ENCODE peak calls at places on chromosomes 13 and 19, in four cellular contexts. L is GM12878, J is HepG2, F is K562. I is an unnamed sample.

GRCh38 chr13:28273919-28274318 is 135.6 kb downstream of the PAN3 start:
- DNase-seq in F (no peak), J (no peak), L (no peak), I (no peak)

GRCh38 chr19:47658431-47659383 is 49.8 kb downstream of the BICRA start:
- DNase-seq in L (no peak), F (no peak), J (no peak), I (no peak)

GRCh38 chr13:30355405-30355741 is 48.0 kb upstream of the KATNAL1 start:
- DNase-seq in J (peak; percentile 49), F (peak; percentile 53), L (no peak), I (no peak)

GRCh38 chr13:32045963-32046785 is 14.6 kb downstream of the FRY start:
- DNase-seq in J (peak; percentile 92), L (no peak), F (no peak), I (no peak)

GRCh38 chr19:15249912-15250634 is 17.8 kb upstream of the EPHX3 start:
- DNase-seq in L (no peak), F (no peak), J (no peak), I (no peak)

GRCh38 chr13:31803327-31803726 is 64.0 kb downstream of the RXFP2 start:
- DNase-seq in J (no peak), F (no peak), L (no peak), I (no peak)

GRCh38 chr13:114303700-114304327 is 10.5 kb upstream of the CHAMP1 start:
- DNase-seq in J (no peak), L (no peak), F (no peak), I (no peak)

GRCh38 chr13:109933476-109933875 is 147.1 kb upstream of the IRS2 start:
- DNase-seq in J (no peak), F (no peak), L (no peak), I (no peak)

GRCh38 chr19:1312732-1313694 is 27.3 kb downstream of the EFNA2 start:
- DNase-seq in L (no peak), J (no peak), F (no peak), I (peak; percentile 70)

GRCh38 chr13:62357887-62358645 is 942.4 kb upstream of the PCDH20 start:
- DNase-seq in L (peak; percentile 12), J (peak; percentile 60), F (no peak), I (peak; percentile 6)

GRCh38 chr19:34128558-34129250 is 43.6 kb upstream of the LSM14A start:
- DNase-seq in F (no peak), L (no peak), J (no peak), I (no peak)

GRCh38 chr19:41479757-41480191 is 36.8 kb downstream of the ERICH4 start:
- DNase-seq in L (no peak), J (no peak), F (peak; percentile 39), I (no peak)

GRCh38 chr13:109422163-109422562 is 364.2 kb downstream of the IRS2 start:
- DNase-seq in J (no peak), L (no peak), F (no peak), I (no peak)

GRCh38 chr13:73268306-73268705 is 209.5 kb downstream of the KLF5 start:
- DNase-seq in L (no peak), J (no peak), F (no peak), I (no peak)

GRCh38 chr13:99984134-99984462 is 2.5 kb downstream of the ZIC2 start:
- DNase-seq in L (no peak), J (no peak), F (no peak), I (no peak)

GRCh38 chr19:54364775-54365257 is at the start of gene LAIR1:
- DNase-seq in F (no peak), L (no peak), J (no peak), I (no peak)

GRCh38 chr13:99681695-99682094 is 180.4 kb downstream of the TM9SF2 start:
- DNase-seq in L (no peak), J (no peak), F (no peak), I (no peak)

GRCh38 chr19:14450168-14450874 is 17.2 kb downstream of the PKN1 start:
- DNase-seq in F (peak; percentile 100), J (peak; percentile 33), L (no peak), I (peak; percentile 84)

GRCh38 chr19:14632286-14632685 is 42.4 kb downstream of the ADGRE3 start:
- DNase-seq in J (peak; percentile 32), L (peak; percentile 40), F (peak; percentile 91), I (peak; percentile 45)

GRCh38 chr19:18995804-18996241 is 37.5 kb downstream of the SUGP2 start:
- DNase-seq in J (peak; percentile 57), L (no peak), F (peak; percentile 67), I (peak; percentile 65)

GRCh38 chr13:112150352-112150751 is 83.4 kb downstream of the SOX1 start:
- DNase-seq in F (no peak), J (no peak), L (no peak), I (no peak)

GRCh38 chr19:34734601-34735103 is 609 bp downstream of the ZNF181 start:
- DNase-seq in F (no peak), J (no peak), L (no peak), I (no peak)

GRCh38 chr13:60229708-60230272 is 66.1 kb upstream of the DIAPH3 start:
- DNase-seq in L (no peak), F (no peak), J (no peak), I (no peak)

GRCh38 chr13:33218020-33218419 is 67.5 kb downstream of the STARD13 start:
- DNase-seq in F (no peak), J (peak; percentile 82), L (no peak), I (peak; percentile 5)

GRCh38 chr19:12603714-12604113 is 6.9 kb downstream of the ZNF490 start:
- DNase-seq in L (peak; percentile 69), F (no peak), J (no peak), I (no peak)

DNA sequence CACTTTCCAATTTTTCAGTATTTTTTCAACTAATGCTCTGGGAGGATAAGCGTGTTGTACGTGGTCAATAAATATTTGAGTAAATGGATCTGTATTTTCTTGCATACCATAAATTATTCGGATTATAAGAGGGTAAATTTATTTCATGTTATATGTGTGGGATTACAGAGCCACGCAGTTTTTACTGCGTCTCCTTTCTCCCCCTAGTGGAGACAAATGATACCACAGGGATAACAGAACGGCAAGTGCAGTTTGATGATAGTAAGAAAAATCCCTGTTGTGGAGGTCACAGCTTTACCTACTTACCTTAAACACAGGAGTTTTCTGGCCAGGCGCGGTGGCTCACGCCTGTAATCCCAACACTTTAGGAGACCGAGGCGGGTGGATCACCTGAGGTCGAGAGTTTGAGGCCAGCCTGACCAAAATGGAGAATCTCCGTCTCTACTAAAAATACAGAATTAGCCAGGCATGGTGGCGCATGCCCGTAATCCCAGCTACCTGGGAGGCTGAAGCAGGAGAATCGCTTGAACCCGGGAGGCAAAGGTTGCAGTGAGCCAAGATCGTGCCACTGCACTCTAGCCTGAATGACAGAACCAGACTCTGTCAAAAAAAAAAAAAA is 16.8 kb downstream of the MBD3L2B start:
- DNase-seq in F (peak; percentile 18), L (no peak), J (peak; percentile 49), I (peak; percentile 56)
- TF ChIP-seq JUNB in F (no peak), L (no peak), J (no peak), I (no peak)

GRCh38 chr19:11346104-11346940 is at the start of the genes CCDC159 and TMEM205:
- DNase-seq in J (peak; percentile 97), L (peak; percentile 97), F (peak; percentile 92), I (peak; percentile 89)
- TF ChIP-seq REST in J (no peak), L (peak; percentile 44), F (no peak), I (no peak)

DNA sequence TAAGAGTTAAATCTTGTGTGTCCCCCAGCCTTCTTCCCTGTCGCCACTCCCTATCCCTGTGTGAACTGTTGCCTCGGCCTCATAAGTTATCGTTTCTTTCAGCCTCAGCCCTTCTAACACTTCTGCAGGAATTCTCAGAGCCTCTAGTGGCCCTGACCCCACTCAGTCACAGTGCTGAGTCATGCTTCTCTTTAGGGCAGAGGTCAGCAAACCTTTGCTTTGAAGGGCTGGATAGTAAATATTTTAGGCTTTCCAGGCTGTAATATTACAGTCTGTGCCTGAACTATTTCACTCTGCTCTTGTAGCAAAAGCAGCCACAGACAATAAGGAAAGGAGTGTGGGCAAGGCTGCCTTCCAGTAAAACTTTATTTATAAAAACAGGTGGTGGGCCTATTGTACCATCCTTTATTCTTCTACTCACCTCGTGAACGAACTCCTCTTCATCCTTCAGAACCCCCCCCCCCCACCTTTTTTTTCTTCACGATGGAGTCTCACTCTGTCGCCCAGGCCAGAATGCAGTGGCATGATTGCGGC is 22.1 kb downstream of the MYO9B start:
- DNase-seq in L (no peak), J (peak; percentile 86), F (peak; percentile 63), I (peak; percentile 55)
- TF ChIP-seq RFX5 in L (no peak), J (no peak), F (no peak), I (no peak)

DNA sequence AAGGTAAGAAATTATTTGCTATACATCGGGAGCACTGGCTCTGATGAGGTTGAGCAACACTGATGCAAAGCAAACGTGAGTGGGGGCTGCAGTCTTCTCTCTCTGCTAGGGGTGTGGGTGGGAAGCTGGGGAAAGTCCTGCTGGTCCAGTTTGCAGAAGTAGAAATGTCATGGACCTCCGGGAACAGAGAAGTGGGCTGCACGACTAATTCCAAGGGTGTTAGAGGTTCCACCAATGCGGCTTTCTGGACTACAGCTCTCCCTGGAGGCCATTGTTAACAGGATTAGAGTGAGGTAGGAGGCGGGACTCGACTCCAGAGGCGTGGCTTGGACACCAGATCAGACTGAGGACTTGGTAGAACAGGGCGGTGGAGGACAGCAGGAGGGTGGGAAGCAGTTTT is 5.7 kb upstream of the FBXO27 start:
- DNase-seq in L (no peak), J (peak; percentile 61), F (peak; percentile 76), I (peak; percentile 99)
- TF ChIP-seq JUNB in L (no peak), J (no peak), F (no peak), I (no peak)

DNA sequence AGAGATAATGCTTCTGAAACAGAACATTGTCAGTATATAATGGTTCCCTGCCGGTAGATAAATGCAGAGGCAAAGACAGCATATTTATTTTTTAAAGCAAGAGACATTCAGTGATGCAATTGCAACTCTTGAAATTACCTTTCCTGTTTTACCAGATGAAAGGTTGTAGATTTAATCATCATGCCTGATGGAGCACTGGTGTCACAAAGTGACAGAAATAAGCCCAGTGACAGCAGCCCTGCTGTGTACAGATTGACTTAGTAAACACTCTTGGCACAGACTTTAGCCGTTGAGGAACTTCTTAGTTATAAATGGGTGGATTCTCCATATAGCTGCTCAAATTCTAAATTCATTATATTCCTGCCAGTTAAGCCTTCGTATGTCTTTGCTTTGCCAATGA is 172.5 kb downstream of the ITGBL1 start:
- DNase-seq in F (no peak), L (no peak), J (no peak), I (no peak)
- TF ChIP-seq REST in F (no peak), L (no peak), J (no peak), I (no peak)

DNA sequence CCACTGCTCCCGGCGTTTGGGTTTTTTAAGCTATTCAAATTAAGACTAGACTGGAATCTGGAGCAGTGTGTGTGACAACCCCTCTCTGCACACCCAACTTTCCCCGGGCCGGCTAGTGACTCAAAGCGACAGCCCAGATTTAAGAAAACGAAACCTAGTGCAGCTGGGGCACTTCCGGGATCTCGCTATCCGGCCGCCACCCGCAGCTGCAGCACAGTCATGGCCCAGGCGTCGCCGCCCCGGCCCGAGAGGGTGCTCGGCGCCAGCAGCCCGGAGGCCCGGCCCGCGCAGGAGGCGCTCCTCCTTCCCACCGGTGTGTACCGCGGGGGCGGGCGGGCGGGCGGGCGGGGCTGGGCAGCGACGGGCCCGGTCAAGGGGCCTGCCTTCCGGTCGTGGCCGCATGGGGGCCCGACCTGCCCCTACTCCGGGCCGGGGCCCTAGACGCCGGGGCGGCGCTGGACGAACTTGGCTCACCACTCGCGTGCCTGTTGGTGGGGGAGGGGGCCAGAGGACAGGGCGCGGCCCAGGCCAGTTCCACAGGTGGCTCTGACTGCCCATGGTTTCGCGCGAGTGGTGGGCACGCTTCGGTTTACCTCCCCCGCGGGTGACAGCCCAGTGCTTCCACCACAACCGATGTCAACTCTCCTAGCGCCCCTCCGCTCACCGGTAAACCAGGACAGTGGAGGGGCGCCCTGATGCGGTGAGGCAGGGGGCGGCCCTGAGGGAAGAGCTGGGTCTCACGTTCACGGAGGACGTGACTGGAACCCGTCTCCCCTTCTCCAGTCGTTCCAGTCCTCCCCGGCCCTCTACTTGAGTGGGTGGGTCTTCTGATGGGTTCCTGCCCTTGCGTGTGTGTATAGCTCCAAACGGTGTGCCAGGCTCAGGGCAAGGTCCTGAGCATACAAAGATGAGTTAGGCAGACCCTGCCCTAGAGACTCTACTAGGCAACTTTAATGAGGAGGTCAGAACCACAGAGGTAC is at the start of gene PHF11:
- DNase-seq in J (peak; percentile 63), F (peak; percentile 83), L (peak; percentile 65), I (peak; percentile 56)
- TF ChIP-seq RFX5 in J (no peak), F (no peak), L (no peak), I (no peak)

I was measured in A549.